ENCODE peak calls at places on chromosomes 11 and 22, in four cellular contexts. H is K562, P is H9, J is neural progenitor cell. Y is an unnamed sample. For H3K4me1, the result is how much of the 10 kb centered on the place peaks cover.

GRCh38 chr22:23939017-23939357 is 22.0 kb downstream of the GSTT2B start:
- DNase-seq in H (no peak), P (no peak), J (no peak), Y (no peak)

GRCh38 chr11:127926721-127927120 is 660.6 kb downstream of the ETS1 start:
- DNase-seq in H (no peak), P (no peak), J (no peak), Y (no peak)

GRCh38 chr11:101497292-101497691 is 86.5 kb downstream of the TRPC6 start:
- DNase-seq in H (no peak), P (no peak), J (no peak), Y (no peak)

GRCh38 chr11:12744831-12745502 is 70.7 kb downstream of the TEAD1 start:
- DNase-seq in H (no peak), P (no peak), J (peak), Y (no peak)

GRCh38 chr22:26002456-26002855 is 166.8 kb upstream of the SEZ6L start:
- DNase-seq in H (no peak), P (no peak), J (no peak), Y (no peak)

GRCh38 chr11:84628871-84629625 is 998.1 kb downstream of the DLG2 start:
- DNase-seq in H (no peak), P (no peak), J (no peak), Y (no peak)

GRCh38 chr11:92505689-92506088 is 281.1 kb downstream of the FAT3 start:
- DNase-seq in H (no peak), P (no peak), J (no peak), Y (no peak)

GRCh38 chr11:125481531-125481930 is 14.5 kb downstream of the FEZ1 start:
- DNase-seq in H (no peak), P (no peak), J (peak), Y (no peak)

GRCh38 chr11:128903248-128904041 is 12.3 kb downstream of the KCNJ5 start:
- DNase-seq in H (no peak), P (peak), J (peak), Y (no peak)

GRCh38 chr22:22917377-22917776 is 29.8 kb downstream of the IGLL5 start:
- DNase-seq in H (peak), P (no peak), J (no peak), Y (no peak)

GRCh38 chr22:26581026-26581425 is 8.9 kb downstream of the TPST2 start:
- DNase-seq in H (no peak), P (no peak), J (no peak), Y (no peak)

GRCh38 chr22:31118046-31118820 is 4.5 kb upstream of the INPP5J start:
- DNase-seq in H (no peak), P (no peak), J (no peak), Y (no peak)

GRCh38 chr11:79087957-79088318 is 352.9 kb downstream of the TENM4 start:
- DNase-seq in H (no peak), P (no peak), J (no peak), Y (no peak)

GRCh38 chr11:79461144-79461543 is 20.3 kb upstream of the TENM4 start:
- DNase-seq in H (no peak), P (no peak), J (peak), Y (no peak)

GRCh38 chr11:45000918-45001317 is 50.2 kb upstream of the TP53I11 start:
- DNase-seq in H (no peak), P (no peak), J (no peak), Y (no peak)

GRCh38 chr22:44669725-44670027 is 32.3 kb upstream of the PRR5 start:
- DNase-seq in H (peak), P (peak), J (peak), Y (no peak)

GRCh38 chr11:110160016-110160415 is 66.8 kb downstream of the ZC3H12C start:
- DNase-seq in H (no peak), P (no peak), J (no peak), Y (no peak)

GRCh38 chr11:2744166-2744565 is 44.4 kb upstream of the KCNQ1OT1 start:
- DNase-seq in H (no peak), P (no peak), J (no peak), Y (no peak)

GRCh38 chr11:403021-403760 is 9.2 kb downstream of the PKP3 start:
- DNase-seq in H (no peak), P (no peak), J (no peak), Y (no peak)

GRCh38 chr22:42797021-42797420 is 60.1 kb downstream of the ARFGAP3 start:
- DNase-seq in H (no peak), P (no peak), J (no peak), Y (no peak)

GRCh38 chr11:94060401-94060800 is 39.2 kb downstream of the HEPHL1 start:
- DNase-seq in H (no peak), P (no peak), J (no peak), Y (no peak)

GRCh38 chr11:63406458-63406857 is 36.9 kb downstream of the SLC22A9 start:
- DNase-seq in H (no peak), P (no peak), J (no peak), Y (no peak)

GRCh38 chr11:15665368-15665871 is 550.7 kb downstream of the INSC start:
- DNase-seq in H (no peak), P (no peak), J (no peak), Y (peak)

GRCh38 chr11:63940786-63941185 is 2.0 kb downstream of the NAA40 start:
- DNase-seq in H (no peak), P (no peak), J (no peak), Y (no peak)

GRCh38 chr11:363948-364761 is 5.1 kb upstream of the B4GALNT4 start:
- DNase-seq in H (no peak), P (peak), J (no peak), Y (peak)

GRCh38 chr22:37633693-37634504 is 5.6 kb upstream of the SH3BP1 start:
- DNase-seq in H (peak), P (peak), J (peak), Y (peak)

DNA sequence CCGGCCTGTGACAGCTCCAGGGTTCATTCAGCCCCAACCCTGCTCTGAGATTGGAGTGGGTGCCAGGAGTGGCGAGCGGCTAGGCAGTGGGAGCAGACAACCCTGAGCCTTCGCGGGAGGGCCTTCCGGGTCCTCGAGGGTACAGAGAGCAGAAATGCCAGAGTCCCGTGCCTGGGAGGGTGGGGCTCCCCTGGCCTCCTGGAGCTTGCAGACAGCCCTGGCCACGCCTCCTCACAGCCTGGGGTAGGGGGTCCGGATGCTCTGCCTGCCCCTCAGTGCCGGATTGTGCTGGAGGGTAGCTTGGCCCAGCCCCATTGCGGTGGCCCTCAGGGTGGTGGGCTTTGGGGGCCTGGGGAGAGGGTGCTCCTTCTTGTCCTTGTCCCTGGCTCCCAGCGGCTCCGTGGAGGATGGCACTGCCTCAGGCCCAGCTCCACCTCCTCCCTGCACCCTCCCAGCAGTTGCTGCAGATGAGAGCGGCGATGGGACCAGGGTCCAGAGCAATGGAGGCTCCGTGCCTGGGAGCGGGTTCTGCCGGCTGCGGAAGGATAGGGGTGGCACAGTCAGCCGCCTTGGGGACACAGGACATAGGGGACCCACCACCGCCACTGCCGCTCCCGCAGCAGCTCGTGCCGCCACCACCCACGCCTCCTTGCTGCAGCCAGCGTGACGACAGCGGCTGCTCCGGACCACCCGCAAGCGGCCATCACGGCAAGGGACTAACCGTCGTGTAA is 34.9 kb upstream of the OR10G7 start:
- DNase-seq in H (no peak), P (peak), J (no peak), Y (peak)
- H3K9ac ChIP-seq in H (no peak), P (no peak), J (no peak), Y (peak)

GRCh38 chr11:119624102-119624615 is 104.8 kb downstream of the NECTIN1 start:
- DNase-seq in H (peak), P (peak), J (peak), Y (no peak)
- TF ChIP-seq CTCF in H (no peak), P (peak), J (peak), Y (peak)

DNA sequence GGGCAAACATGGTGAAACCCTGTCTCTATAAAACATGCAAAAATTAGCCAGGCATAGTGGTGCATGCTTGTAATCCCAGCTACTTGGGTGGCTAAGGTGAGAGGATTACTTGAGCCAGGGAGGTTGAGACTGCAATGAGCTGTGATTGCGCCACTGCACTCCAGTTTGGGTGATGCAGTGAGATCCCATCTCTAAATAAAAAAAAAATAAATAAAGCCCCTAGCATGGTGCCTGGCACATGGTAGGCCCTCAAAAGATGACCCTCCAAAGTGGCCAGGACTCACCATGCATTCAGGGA is 74.6 kb downstream of the PTPRJ start:
- DNase-seq in H (no peak), P (no peak), J (no peak), Y (no peak)
- H3K4me1 ChIP-seq in H (under half), P (under half), J (under half), Y (under half)

GRCh38 chr11:43989162-43989961 is 46.9 kb downstream of the C11orf96 start:
- DNase-seq in H (no peak), P (peak), J (no peak), Y (no peak)

GRCh38 chr11:43986327-43986726 is 43.9 kb downstream of the C11orf96 start:
- DNase-seq in H (no peak), P (no peak), J (no peak), Y (no peak)

GRCh38 chr11:43987384-43988039 is 45.1 kb downstream of the C11orf96 start:
- DNase-seq in H (no peak), P (no peak), J (no peak), Y (peak)

GRCh38 chr11:43986881-43987280 is 44.4 kb downstream of the C11orf96 start:
- DNase-seq in H (no peak), P (no peak), J (no peak), Y (no peak)

DNA sequence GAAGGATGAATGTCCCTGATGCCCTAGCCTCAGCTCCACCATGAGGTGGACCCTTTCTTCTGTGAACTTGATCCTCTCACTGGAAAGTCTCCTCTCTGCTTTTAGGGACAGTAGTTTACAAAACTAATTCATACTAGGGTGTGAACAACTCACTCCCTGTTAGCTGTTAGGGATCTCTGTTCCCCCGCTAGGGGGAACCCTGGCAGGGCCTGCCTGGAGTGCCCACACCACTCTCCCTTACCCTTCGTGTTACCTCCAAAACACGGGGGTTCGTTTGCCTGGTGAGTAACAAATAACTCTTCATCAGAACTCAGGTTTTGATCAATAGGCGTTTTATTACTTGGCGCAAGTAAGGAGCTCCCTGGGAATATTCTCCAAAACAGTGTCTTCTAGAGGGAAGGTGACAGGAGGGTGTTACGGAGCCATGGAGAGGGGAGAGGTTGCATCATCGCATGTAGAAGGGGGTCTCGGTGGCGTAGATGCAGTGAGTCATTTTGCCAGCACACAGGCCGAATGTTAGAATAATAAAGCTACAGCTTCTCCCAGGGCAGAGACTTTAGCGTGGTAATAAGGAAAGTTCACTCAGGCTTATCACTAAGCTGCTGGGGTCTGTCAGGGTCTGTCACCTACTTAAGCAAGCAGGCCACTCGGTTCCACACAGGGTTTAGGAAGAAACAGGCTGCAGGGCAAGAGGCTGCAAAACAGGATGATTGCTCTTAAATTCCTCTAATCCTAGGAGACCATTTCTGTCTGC is 45.8 kb downstream of the C11orf96 start:
- DNase-seq in H (peak), P (no peak), J (no peak), Y (no peak)
- H3K9ac ChIP-seq in H (no peak), P (no peak), J (no peak), Y (no peak)

GRCh38 chr11:38795027-38795426 is 2197.0 kb upstream of the RAG2 start:
- DNase-seq in H (no peak), P (no peak), J (no peak), Y (no peak)

GRCh38 chr11:38788591-38788990 is 2190.6 kb upstream of the RAG2 start:
- DNase-seq in H (no peak), P (no peak), J (no peak), Y (no peak)

DNA sequence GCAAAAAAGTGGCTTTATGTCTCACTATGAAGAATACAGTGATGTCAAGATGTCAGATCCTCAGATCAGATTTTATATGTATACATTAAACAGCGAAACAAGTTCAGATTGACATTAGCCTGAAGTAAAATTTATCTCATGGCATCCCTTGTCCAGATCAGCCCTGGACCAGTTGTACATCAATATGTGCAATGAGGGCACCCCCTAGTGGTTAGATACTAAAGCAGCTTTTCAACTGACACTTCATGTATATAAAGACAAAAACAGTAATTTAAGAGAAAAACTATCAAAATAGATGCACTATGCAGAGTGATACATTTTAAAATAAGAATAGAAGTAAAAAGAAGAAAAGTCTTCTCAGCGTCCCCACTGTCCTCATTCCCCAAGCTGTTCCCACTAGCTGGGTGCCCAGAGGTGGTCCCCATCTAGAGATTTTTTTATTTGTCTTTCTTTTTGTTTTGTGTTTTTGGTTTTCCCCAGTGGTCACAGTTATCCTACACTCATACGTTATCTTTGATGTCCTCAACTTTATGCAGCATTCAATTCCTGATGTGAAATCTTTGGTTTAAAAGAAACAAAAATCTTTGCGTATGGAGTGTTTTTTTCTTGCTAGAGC is 2193.4 kb upstream of the RAG2 start:
- DNase-seq in H (peak), P (peak), J (peak), Y (peak)
- TF ChIP-seq CTCF in H (peak), P (peak), J (peak), Y (peak)

DNA sequence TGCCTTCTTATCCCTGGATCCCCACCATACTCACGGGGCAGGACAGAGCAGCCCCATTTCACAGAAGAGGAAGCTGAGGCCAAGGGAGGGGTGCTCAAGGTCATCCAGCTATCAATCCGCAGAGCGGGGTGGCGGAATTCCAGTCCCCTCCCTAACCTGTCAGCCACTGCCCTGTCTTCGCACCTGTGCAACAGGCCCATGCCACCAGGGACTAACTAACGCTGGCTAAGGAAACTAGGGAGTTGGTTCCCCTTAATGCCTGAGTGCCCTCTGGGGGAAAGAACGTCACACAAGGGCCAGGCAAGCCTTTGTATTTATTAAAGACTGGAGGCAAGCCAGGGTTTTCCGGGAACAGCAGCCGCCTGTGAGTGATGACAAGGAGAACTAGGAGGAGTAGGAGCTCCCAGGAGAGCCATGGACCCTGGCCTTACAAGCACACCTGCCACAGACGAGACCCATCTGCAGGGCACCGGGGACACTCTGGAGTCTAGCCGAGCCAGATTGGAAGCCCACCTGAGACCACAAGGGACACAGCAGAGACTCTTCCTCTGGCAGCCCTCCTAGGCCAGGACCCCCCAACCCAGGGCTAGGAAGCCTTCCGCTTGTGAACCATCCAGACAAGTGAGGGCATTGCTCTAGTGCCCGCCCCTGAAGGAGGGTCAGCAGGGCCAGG is 64.4 kb downstream of the MYH9 start:
- DNase-seq in H (no peak), P (no peak), J (no peak), Y (no peak)
- H3K4me1 ChIP-seq in H (under half), P (under half), J (under half), Y (under half)

GRCh38 chr11:34235189-34235588 is 122.6 kb downstream of the ABTB2 start:
- DNase-seq in H (no peak), P (no peak), J (no peak), Y (no peak)

GRCh38 chr11:34236572-34236971 is 121.2 kb downstream of the ABTB2 start:
- DNase-seq in H (no peak), P (no peak), J (peak), Y (no peak)

GRCh38 chr11:34234086-34234740 is 123.6 kb downstream of the ABTB2 start:
- DNase-seq in H (peak), P (peak), J (peak), Y (peak)

GRCh38 chr11:34233215-34233614 is 124.6 kb downstream of the ABTB2 start:
- DNase-seq in H (no peak), P (no peak), J (no peak), Y (no peak)

DNA sequence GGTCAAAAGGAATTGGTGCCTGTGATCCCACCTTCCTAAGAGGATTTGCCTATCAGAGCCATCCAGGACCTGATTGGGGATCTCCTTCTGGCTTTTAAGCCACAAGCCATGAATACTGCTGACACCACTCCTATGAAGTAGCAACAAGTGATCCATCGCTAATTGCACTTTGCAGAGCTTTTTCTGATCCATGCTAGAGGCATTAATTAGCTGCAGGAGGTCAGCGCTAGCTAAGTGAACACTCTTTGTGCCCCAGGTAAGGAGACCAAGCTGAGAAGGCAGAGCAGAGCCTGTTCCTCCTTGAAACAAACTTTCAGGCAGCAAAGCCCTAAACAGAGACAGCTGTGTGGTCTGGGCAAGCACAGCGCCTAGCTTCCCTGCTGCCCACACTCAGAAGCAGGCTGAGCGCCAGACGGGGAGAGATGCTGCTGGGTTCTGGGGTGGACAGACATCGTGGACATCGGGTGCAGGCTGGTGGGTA is 122.2 kb downstream of the ABTB2 start:
- DNase-seq in H (no peak), P (no peak), J (peak), Y (no peak)
- H3K9ac ChIP-seq in H (no peak), P (no peak), J (no peak), Y (no peak)

GRCh38 chr11:77374611-77375031 is 73.1 kb upstream of the GDPD4 start:
- DNase-seq in H (no peak), P (no peak), J (no peak), Y (no peak)
- TF ChIP-seq CTCF in H (no peak), P (no peak), J (no peak), Y (no peak)

GRCh38 chr11:86136542-86136941 is 67.7 kb upstream of the PICALM start:
- DNase-seq in H (no peak), P (no peak), J (no peak), Y (no peak)

GRCh38 chr11:86143429-86144030 is 74.6 kb upstream of the PICALM start:
- DNase-seq in H (no peak), P (no peak), J (no peak), Y (no peak)

GRCh38 chr11:86138958-86139357 is 70.1 kb upstream of the PICALM start:
- DNase-seq in H (no peak), P (no peak), J (no peak), Y (no peak)

GRCh38 chr11:86141645-86142569 is 73.0 kb upstream of the PICALM start:
- DNase-seq in H (no peak), P (no peak), J (no peak), Y (no peak)

GRCh38 chr11:86140334-86140733 is 71.5 kb upstream of the PICALM start:
- DNase-seq in H (no peak), P (no peak), J (no peak), Y (no peak)
- H3K4me1 ChIP-seq in H (half or more), P (under half), J (under half), Y (under half)

Y was measured in colonic mucosa.